ENCODE peak calls at places on chromosomes 4 and X, in four cellular contexts. I, H, Z and K are unnamed samples.
A peak's percentile ranks its signal among the peaks of the same experiment; 100 is the strongest.

GRCh38 chr4:82643994-82644730 is 82.4 kb upstream of the TMEM150C start:
- DNase-seq in H (no peak), I (no peak), Z (peak; percentile 65), K (no peak)

GRCh38 chrX:138534410-138534809 is 177.1 kb downstream of the FGF13 start:
- DNase-seq in H (no peak), Z (no peak), I (no peak), K (no peak)

GRCh38 chrX:22278375-22278774 is 5.7 kb downstream of the CBLL2 start:
- DNase-seq in Z (peak; percentile 19), H (no peak), I (no peak), K (no peak)

GRCh38 chr4:26161030-26161824 is 159.6 kb upstream of the RBPJ start:
- DNase-seq in I (no peak), Z (no peak), H (no peak), K (no peak)

GRCh38 chrX:39484669-39485068 is 613.1 kb downstream of the BCOR start:
- DNase-seq in I (no peak), H (no peak), Z (no peak), K (no peak)

GRCh38 chrX:28946846-28947245 is 359.6 kb downstream of the IL1RAPL1 start:
- DNase-seq in H (no peak), I (no peak), Z (no peak), K (no peak)

GRCh38 chr4:38322709-38323108 is 341.3 kb upstream of the KLF3 start:
- DNase-seq in Z (no peak), I (no peak), H (no peak), K (no peak)

GRCh38 chrX:43386872-43387271 is 269.2 kb upstream of the MAOA start:
- DNase-seq in H (no peak), I (no peak), Z (peak; percentile 2), K (no peak)

GRCh38 chrX:44580466-44580865 is 37.8 kb upstream of the FUNDC1 start:
- DNase-seq in I (no peak), H (no peak), Z (peak; percentile 78), K (no peak)

GRCh38 chr4:19329077-19329476 is 922.6 kb upstream of the SLIT2 start:
- DNase-seq in Z (no peak), I (no peak), H (no peak), K (no peak)

GRCh38 chr4:89765966-89766365 is 71.0 kb downstream of the SNCA start:
- DNase-seq in H (peak; percentile 65), I (no peak), Z (peak; percentile 86), K (no peak)

GRCh38 chr4:119646347-119647071 is 17.9 kb upstream of the PDE5A start:
- DNase-seq in Z (no peak), H (no peak), I (no peak), K (no peak)

GRCh38 chr4:70721747-70722146 is at the start of gene RUFY3:
- DNase-seq in I (no peak), H (no peak), Z (no peak), K (no peak)

GRCh38 chr4:7236847-7237246 is 44.5 kb downstream of the SORCS2 start:
- DNase-seq in Z (no peak), I (no peak), H (no peak), K (no peak)

DNA sequence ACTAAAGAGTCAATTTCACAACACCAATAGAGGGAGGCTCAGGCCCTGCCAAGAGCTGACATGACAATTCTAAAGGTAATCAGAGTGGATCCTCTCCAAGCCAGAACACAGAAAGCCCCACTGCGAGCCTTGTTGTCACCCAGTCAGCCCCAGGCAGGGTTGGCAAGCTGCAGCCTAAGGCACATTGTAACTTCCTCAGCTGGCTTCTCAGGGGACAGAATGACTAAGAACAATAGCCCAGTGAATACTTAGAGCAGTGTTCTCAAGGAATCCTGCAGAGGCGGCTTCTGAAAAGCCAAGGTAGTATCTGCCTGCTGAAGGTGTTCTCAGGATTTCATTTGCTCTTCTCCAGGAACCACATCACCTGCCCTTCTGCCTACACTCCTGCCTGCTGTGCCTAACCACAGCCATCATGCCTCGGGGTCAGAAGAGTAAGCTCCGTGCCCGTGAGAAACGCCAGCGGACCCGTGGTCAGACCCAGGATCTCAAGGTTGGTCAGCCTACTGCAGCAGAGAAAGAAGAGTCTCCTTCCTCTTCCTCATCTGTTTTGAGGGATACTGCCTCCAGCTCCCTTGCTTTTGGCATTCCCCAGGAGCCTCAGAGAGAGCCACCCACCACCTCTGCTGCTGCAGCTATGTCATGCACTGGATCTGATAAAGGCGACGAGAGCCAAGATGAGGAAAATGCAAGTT is at the start of gene MAGEB4:
- DNase-seq in Z (no peak), H (no peak), I (no peak), K (no peak)
- H3K9ac ChIP-seq in Z (no peak within 1 kb of the TSS), H (no peak within 1 kb of the TSS), I (no peak within 1 kb of the TSS), K (no peak within 1 kb of the TSS)

DNA sequence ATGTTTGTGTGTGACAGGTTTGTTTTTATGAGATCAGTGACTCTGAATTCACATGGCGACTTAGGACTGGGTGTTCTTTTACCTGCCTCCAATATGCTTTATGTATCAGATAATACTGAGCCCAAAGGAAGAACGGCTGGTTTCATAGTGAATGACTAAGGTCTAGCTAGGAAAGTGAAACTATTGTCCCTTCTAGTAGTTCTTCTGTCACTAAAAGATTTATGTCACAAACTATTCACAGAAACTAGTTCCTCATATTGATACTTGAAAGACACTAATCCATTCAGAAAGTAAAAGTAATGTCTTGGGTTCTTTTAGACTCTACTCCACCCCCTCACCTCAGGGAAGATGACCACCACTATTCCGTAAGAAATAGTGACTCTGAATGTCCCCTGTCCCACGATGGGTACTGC is 81.7 kb downstream of the EGF start:
- DNase-seq in H (no peak), I (no peak), Z (no peak), K (no peak)
- H3K27ac ChIP-seq in H (no peak overlapping the region), I (no peak overlapping the region), Z (no peak overlapping the region), K (no peak overlapping the region)

GRCh38 chr4:15938640-15939039 is at the start of gene FGFBP1:
- DNase-seq in I (no peak), H (no peak), Z (no peak), K (no peak)
- H3K9ac ChIP-seq in I (peak within 1 kb of the TSS; percentile 41), H (no peak within 1 kb of the TSS), Z (peak within 1 kb of the TSS; percentile 77), K (no peak within 1 kb of the TSS)

DNA sequence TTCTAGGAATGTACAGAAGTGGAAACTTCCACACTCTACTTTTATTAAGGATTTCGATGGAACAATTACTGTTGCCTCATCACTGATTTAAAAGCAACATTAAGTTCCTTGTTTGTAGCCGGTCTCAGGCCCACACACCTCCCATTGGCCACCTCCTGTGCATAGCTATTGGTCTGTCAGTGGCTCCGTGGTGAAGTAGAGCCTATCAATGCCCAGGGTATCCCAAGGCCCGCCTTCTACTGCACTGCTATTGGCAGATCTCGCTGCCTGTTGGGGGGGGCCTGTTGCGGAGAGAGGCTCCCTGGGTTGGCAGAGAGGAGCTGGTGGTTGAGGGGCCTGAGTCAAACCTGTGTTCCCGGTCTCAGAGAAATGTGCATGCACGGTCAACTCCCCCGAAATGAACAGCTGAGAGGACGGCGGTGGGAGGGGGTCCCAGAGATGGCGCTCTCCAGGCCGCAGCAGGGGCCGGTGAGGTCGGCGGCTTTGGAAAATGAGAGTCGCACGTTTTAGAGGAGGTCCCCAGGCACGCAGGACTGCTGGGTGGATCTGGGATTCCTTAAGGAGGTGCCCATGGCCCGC is 4.9 kb upstream of the ARAF start:
- DNase-seq in I (no peak), H (peak; percentile 92), Z (peak; percentile 84), K (no peak)
- H3K27ac ChIP-seq in I (no peak overlapping the region), H (peak overlapping the region; percentile 57), Z (no peak overlapping the region), K (no peak overlapping the region)

GRCh38 chr4:139559095-139559490 is 3.1 kb upstream of the SETD7 start:
- DNase-seq in H (no peak), Z (no peak), I (no peak), K (no peak)

GRCh38 chr4:139557506-139558110 is 1.6 kb upstream of the SETD7 start:
- DNase-seq in I (no peak), H (peak; percentile 7), Z (no peak), K (no peak)

GRCh38 chr4:139560396-139561084 is 4.5 kb upstream of the SETD7 start:
- DNase-seq in I (no peak), Z (no peak), H (peak; percentile 13), K (no peak)

GRCh38 chr4:139558235-139559094 is 2.4 kb upstream of the SETD7 start:
- DNase-seq in Z (no peak), I (no peak), H (no peak), K (no peak)

DNA sequence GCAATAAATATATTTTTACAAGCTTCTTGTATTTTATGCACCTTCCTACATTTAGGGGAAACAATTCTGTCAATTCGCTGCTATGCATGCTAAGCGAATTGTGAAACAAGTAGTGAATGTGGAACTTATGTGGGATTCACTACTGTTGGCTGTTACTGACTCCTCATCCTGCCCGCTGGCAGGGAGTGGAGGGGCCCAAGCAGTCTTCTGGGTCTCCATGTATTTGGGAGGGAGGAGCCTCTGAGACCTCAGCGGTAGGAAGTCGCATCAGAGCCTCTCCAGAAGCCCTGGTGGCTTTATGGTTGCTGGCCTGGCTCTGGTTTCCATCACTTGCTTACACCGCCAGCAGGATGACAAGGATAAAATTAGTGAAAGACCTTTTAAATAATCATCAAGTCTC is 3.7 kb upstream of the SETD7 start:
- DNase-seq in Z (no peak), H (no peak), I (no peak), K (no peak)
- H3K9ac ChIP-seq in Z (no peak overlapping the region), H (no peak overlapping the region), I (no peak overlapping the region), K (peak overlapping the region; percentile 90)

DNA sequence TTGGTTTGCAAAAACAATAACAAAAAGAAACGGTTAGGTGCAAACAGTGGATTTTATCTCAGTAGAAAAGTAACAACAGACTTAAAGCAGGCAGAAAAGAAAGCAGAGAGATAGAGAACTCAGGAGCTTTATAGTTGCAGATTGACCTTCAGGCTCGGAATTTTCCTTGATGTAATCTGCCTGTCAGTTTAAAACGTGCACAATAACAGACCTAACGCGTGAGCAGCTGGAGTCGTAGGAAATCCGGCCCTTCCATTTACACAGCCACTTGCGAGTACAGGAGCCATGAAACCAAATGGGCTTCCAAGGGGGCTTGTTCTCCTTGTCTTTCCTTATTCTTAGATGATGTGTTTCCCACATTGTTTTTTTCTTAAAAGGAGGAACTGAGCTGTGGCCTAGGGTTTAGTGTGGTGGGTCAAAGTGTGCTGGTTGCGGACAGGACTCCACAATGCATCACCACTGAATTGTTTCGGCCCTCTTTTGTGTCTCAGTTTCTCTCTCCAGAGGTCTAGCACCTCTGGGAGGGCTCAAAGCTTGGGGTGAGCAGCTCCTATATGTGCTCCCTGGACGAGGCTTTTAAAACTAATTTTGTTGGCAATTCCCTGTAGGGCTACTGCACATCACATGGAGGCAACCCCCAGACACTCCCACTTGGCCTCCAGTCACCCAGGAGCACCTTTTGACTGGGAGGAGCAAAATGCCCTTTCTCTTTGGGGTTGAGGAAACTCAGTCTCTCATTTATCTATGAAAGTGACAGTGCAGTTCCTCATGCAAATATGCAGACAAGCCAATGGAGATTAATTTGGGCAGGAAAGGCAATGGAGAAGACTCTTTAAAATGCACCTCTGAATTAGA is 13.9 kb upstream of the MPP1 start:
- DNase-seq in H (peak; percentile 21), I (no peak), Z (no peak), K (no peak)
- H3K27ac ChIP-seq in H (no peak overlapping the region), I (no peak overlapping the region), Z (no peak overlapping the region), K (no peak overlapping the region)

GRCh38 chr4:109433281-109434006 is at the start of gene SEC24B:
- DNase-seq in I (peak; percentile 57), Z (peak; percentile 81), H (peak; percentile 84), K (no peak)

GRCh38 chr4:109434793-109435080 is 1.1 kb downstream of the SEC24B start:
- DNase-seq in H (no peak), Z (no peak), I (no peak), K (no peak)

GRCh38 chr4:109434007-109434792 is 585 bp downstream of the SEC24B start:
- DNase-seq in H (peak; percentile 57), Z (peak; percentile 25), I (no peak), K (no peak)

GRCh38 chr4:109436504-109436903 is 2.9 kb downstream of the SEC24B start:
- DNase-seq in H (no peak), I (no peak), Z (no peak), K (no peak)

GRCh38 chr4:109435635-109436034 is 2.0 kb downstream of the SEC24B start:
- DNase-seq in H (no peak), I (no peak), Z (no peak), K (no peak)
- H3K9ac ChIP-seq in H (peak overlapping the region; percentile 96), I (peak overlapping the region; percentile 74), Z (peak overlapping the region; percentile 45), K (peak overlapping the region; percentile 87)